ENCODE peak calls at places on chromosome 7, in four cellular contexts. One of them, this sample, is unnamed.

GRCh38 chr7:36070230-36070629 is 82.8 kb upstream of the EEPD1 start:
- DNase-seq in Daoy: no peak
- DNase-seq in AG08396: no peak
- DNase-seq in activated effector memory CD4-positive, alpha-beta T cell treated with anti-CD3 and anti-CD28 coated beads, Interleukin-2, amount 50 U/mL, for 16 hours: no peak
- DNase-seq in this sample: no peak

GRCh38 chr7:150333659-150334058 is 7.8 kb downstream of the RARRES2 start:
- DNase-seq in Daoy: no peak
- DNase-seq in AG08396: no peak
- DNase-seq in activated effector memory CD4-positive, alpha-beta T cell treated with anti-CD3 and anti-CD28 coated beads, Interleukin-2, amount 50 U/mL, for 16 hours: no peak
- DNase-seq in this sample: no peak

GRCh38 chr7:106041140-106041717 is 70.9 kb downstream of the SYPL1 start:
- DNase-seq in Daoy: peak
- DNase-seq in AG08396: peak
- DNase-seq in activated effector memory CD4-positive, alpha-beta T cell treated with anti-CD3 and anti-CD28 coated beads, Interleukin-2, amount 50 U/mL, for 16 hours: peak
- DNase-seq in this sample: no peak

GRCh38 chr7:29254663-29255062 is 60.1 kb downstream of the CHN2 start:
- DNase-seq in Daoy: no peak
- DNase-seq in AG08396: no peak
- DNase-seq in activated effector memory CD4-positive, alpha-beta T cell treated with anti-CD3 and anti-CD28 coated beads, Interleukin-2, amount 50 U/mL, for 16 hours: no peak
- DNase-seq in this sample: no peak

GRCh38 chr7:130881091-130881798 is 147.2 kb upstream of the KLF14 start:
- DNase-seq in Daoy: no peak
- DNase-seq in AG08396: no peak
- DNase-seq in activated effector memory CD4-positive, alpha-beta T cell treated with anti-CD3 and anti-CD28 coated beads, Interleukin-2, amount 50 U/mL, for 16 hours: no peak
- DNase-seq in this sample: no peak

GRCh38 chr7:1028775-1029636 is 15.3 kb upstream of the GPR146 start:
- DNase-seq in Daoy: peak
- DNase-seq in AG08396: peak
- DNase-seq in activated effector memory CD4-positive, alpha-beta T cell treated with anti-CD3 and anti-CD28 coated beads, Interleukin-2, amount 50 U/mL, for 16 hours: peak
- DNase-seq in this sample: peak

GRCh38 chr7:38563736-38564135 is 67.4 kb downstream of the AMPH start:
- DNase-seq in Daoy: peak
- DNase-seq in AG08396: no peak
- DNase-seq in activated effector memory CD4-positive, alpha-beta T cell treated with anti-CD3 and anti-CD28 coated beads, Interleukin-2, amount 50 U/mL, for 16 hours: no peak
- DNase-seq in this sample: no peak

GRCh38 chr7:191105-192034 is 1.0 kb upstream of the FAM20C start:
- DNase-seq in Daoy: peak
- DNase-seq in AG08396: peak
- DNase-seq in activated effector memory CD4-positive, alpha-beta T cell treated with anti-CD3 and anti-CD28 coated beads, Interleukin-2, amount 50 U/mL, for 16 hours: no peak
- DNase-seq in this sample: no peak

GRCh38 chr7:82234457-82235049 is 209.0 kb downstream of the CACNA2D1 start:
- DNase-seq in Daoy: peak
- DNase-seq in AG08396: peak
- DNase-seq in activated effector memory CD4-positive, alpha-beta T cell treated with anti-CD3 and anti-CD28 coated beads, Interleukin-2, amount 50 U/mL, for 16 hours: no peak
- DNase-seq in this sample: no peak

GRCh38 chr7:40437936-40438634 is 303.3 kb downstream of the SUGCT start:
- DNase-seq in Daoy: peak
- DNase-seq in AG08396: peak
- DNase-seq in activated effector memory CD4-positive, alpha-beta T cell treated with anti-CD3 and anti-CD28 coated beads, Interleukin-2, amount 50 U/mL, for 16 hours: no peak
- DNase-seq in this sample: no peak

GRCh38 chr7:30683839-30684238 is 1.6 kb upstream of the CRHR2 start:
- DNase-seq in Daoy: no peak
- DNase-seq in AG08396: no peak
- DNase-seq in activated effector memory CD4-positive, alpha-beta T cell treated with anti-CD3 and anti-CD28 coated beads, Interleukin-2, amount 50 U/mL, for 16 hours: no peak
- DNase-seq in this sample: no peak

GRCh38 chr7:26449175-26450165 is 157.8 kb downstream of the SNX10 start:
- DNase-seq in Daoy: peak
- DNase-seq in AG08396: no peak
- DNase-seq in activated effector memory CD4-positive, alpha-beta T cell treated with anti-CD3 and anti-CD28 coated beads, Interleukin-2, amount 50 U/mL, for 16 hours: no peak
- DNase-seq in this sample: no peak

GRCh38 chr7:12985228-12985627 is 297.8 kb downstream of the ARL4A start:
- DNase-seq in Daoy: no peak
- DNase-seq in AG08396: no peak
- DNase-seq in activated effector memory CD4-positive, alpha-beta T cell treated with anti-CD3 and anti-CD28 coated beads, Interleukin-2, amount 50 U/mL, for 16 hours: no peak
- DNase-seq in this sample: peak

GRCh38 chr7:25846722-25847121 is 305.3 kb upstream of the NFE2L3 start:
- DNase-seq in Daoy: peak
- DNase-seq in AG08396: peak
- DNase-seq in activated effector memory CD4-positive, alpha-beta T cell treated with anti-CD3 and anti-CD28 coated beads, Interleukin-2, amount 50 U/mL, for 16 hours: no peak
- DNase-seq in this sample: no peak

GRCh38 chr7:132603241-132603789 is 27.0 kb upstream of the PLXNA4 start:
- DNase-seq in Daoy: no peak
- DNase-seq in AG08396: no peak
- DNase-seq in activated effector memory CD4-positive, alpha-beta T cell treated with anti-CD3 and anti-CD28 coated beads, Interleukin-2, amount 50 U/mL, for 16 hours: no peak
- DNase-seq in this sample: no peak

GRCh38 chr7:143849785-143850479 is 52.0 kb downstream of the TCAF1 start:
- DNase-seq in Daoy: no peak
- DNase-seq in AG08396: no peak
- DNase-seq in activated effector memory CD4-positive, alpha-beta T cell treated with anti-CD3 and anti-CD28 coated beads, Interleukin-2, amount 50 U/mL, for 16 hours: no peak
- DNase-seq in this sample: peak

GRCh38 chr7:123649956-123650355 is 5.7 kb upstream of the LMOD2 start:
- DNase-seq in Daoy: peak
- DNase-seq in AG08396: no peak
- DNase-seq in activated effector memory CD4-positive, alpha-beta T cell treated with anti-CD3 and anti-CD28 coated beads, Interleukin-2, amount 50 U/mL, for 16 hours: no peak
- DNase-seq in this sample: no peak

GRCh38 chr7:73625276-73625675 is 954 bp upstream of the MLXIPL start:
- DNase-seq in Daoy: no peak
- DNase-seq in AG08396: no peak
- DNase-seq in activated effector memory CD4-positive, alpha-beta T cell treated with anti-CD3 and anti-CD28 coated beads, Interleukin-2, amount 50 U/mL, for 16 hours: no peak
- DNase-seq in this sample: no peak

GRCh38 chr7:44847920-44848634 is at the start of gene H2AZ2:
- DNase-seq in Daoy: peak
- DNase-seq in AG08396: peak
- DNase-seq in activated effector memory CD4-positive, alpha-beta T cell treated with anti-CD3 and anti-CD28 coated beads, Interleukin-2, amount 50 U/mL, for 16 hours: peak
- DNase-seq in this sample: peak

GRCh38 chr7:109020251-109020650 is 450.6 kb downstream of the DNAJB9 start:
- DNase-seq in Daoy: no peak
- DNase-seq in AG08396: no peak
- DNase-seq in activated effector memory CD4-positive, alpha-beta T cell treated with anti-CD3 and anti-CD28 coated beads, Interleukin-2, amount 50 U/mL, for 16 hours: no peak
- DNase-seq in this sample: no peak

GRCh38 chr7:11212080-11212711 is 238.5 kb downstream of the PHF14 start:
- DNase-seq in Daoy: peak
- DNase-seq in AG08396: peak
- DNase-seq in activated effector memory CD4-positive, alpha-beta T cell treated with anti-CD3 and anti-CD28 coated beads, Interleukin-2, amount 50 U/mL, for 16 hours: peak
- DNase-seq in this sample: no peak

GRCh38 chr7:121336579-121336978 is 7.8 kb downstream of the WNT16 start:
- DNase-seq in Daoy: no peak
- DNase-seq in AG08396: no peak
- DNase-seq in activated effector memory CD4-positive, alpha-beta T cell treated with anti-CD3 and anti-CD28 coated beads, Interleukin-2, amount 50 U/mL, for 16 hours: no peak
- DNase-seq in this sample: no peak

This sample was measured in spleen.